ENCODE peak calls at places on chromosomes 11 and 22, in six cellular contexts. M is omental fat pad, H is tibial nerve, O is AG10803, Q is colonic mucosa, C is type B pancreatic cell. X is an unnamed sample.

GRCh38 chr22:42273855-42274451 is 3.5 kb upstream of the TCF20 start:
- DNase-seq in M (no peak), Q (no peak), H (no peak), O (no peak), C (peak), X (peak)

GRCh38 chr11:115523727-115524399 is 19.6 kb upstream of the CADM1 start:
- DNase-seq in M (no peak), H (no peak), C (no peak), O (no peak), Q (no peak), X (no peak)

GRCh38 chr11:86396403-86396802 is 21.7 kb downstream of the CCDC81 start:
- DNase-seq in C (no peak), O (peak), H (no peak), Q (no peak), M (no peak), X (no peak)

GRCh38 chr11:19979519-19979845 is 180.8 kb downstream of the DBX1 start:
- DNase-seq in H (no peak), Q (no peak), M (no peak), O (no peak), C (no peak), X (no peak)

GRCh38 chr11:8249482-8249881 is 14.2 kb downstream of the LMO1 start:
- DNase-seq in M (no peak), O (no peak), C (no peak), H (no peak), Q (no peak), X (peak)

GRCh38 chr11:94787798-94788197 is 19.6 kb downstream of the AMOTL1 start:
- DNase-seq in H (no peak), M (no peak), C (no peak), Q (no peak), O (no peak), X (no peak)

GRCh38 chr11:78344676-78345075 is 72.9 kb downstream of the GAB2 start:
- DNase-seq in Q (no peak), M (no peak), C (no peak), H (no peak), O (no peak), X (no peak)

GRCh38 chr11:69209038-69209350 is 53.3 kb downstream of the SMIM38 start:
- DNase-seq in O (no peak), M (no peak), H (no peak), Q (no peak), C (no peak), X (no peak)

GRCh38 chr22:17120711-17121234 is 387 bp downstream of the TMEM121B start:
- DNase-seq in Q (no peak), O (no peak), H (no peak), C (no peak), M (no peak), X (no peak)

GRCh38 chr11:103055174-103055890 is 36.6 kb downstream of the DCUN1D5 start:
- DNase-seq in O (peak), Q (no peak), M (no peak), H (no peak), C (no peak), X (no peak)

GRCh38 chr11:72773291-72773690 is 20.6 kb downstream of the STARD10 start:
- DNase-seq in Q (no peak), O (peak), C (no peak), H (no peak), M (no peak), X (peak)

GRCh38 chr11:34308821-34309585 is 48.8 kb downstream of the ABTB2 start:
- DNase-seq in O (peak), Q (no peak), H (peak), M (no peak), C (no peak), X (no peak)

GRCh38 chr22:44396727-44397722 is 84.3 kb upstream of the SHISAL1 start:
- DNase-seq in M (peak), Q (no peak), O (no peak), C (peak), H (no peak), X (peak)

GRCh38 chr11:65574963-65575567 is 788 bp upstream of the EHBP1L1 start:
- DNase-seq in H (no peak), Q (peak), C (no peak), M (no peak), O (no peak), X (no peak)

GRCh38 chr11:17391493-17392355 is 3.3 kb upstream of the KCNJ11 start:
- DNase-seq in M (no peak), C (no peak), O (no peak), H (no peak), Q (no peak), X (no peak)

GRCh38 chr11:28107331-28107725 is 628 bp downstream of the KIF18A start:
- DNase-seq in O (peak), Q (no peak), C (no peak), M (no peak), H (no peak), X (no peak)

GRCh38 chr11:72787262-72788104 is 6.4 kb downstream of the STARD10 start:
- DNase-seq in H (no peak), M (no peak), Q (peak), O (no peak), C (no peak), X (no peak)

GRCh38 chr11:27977031-27977430 is 130.9 kb downstream of the KIF18A start:
- DNase-seq in M (no peak), O (peak), Q (no peak), H (no peak), C (no peak), X (no peak)

GRCh38 chr11:75403983-75404658 is 4.8 kb downstream of the RPS3 start:
- DNase-seq in C (no peak), H (no peak), O (no peak), M (no peak), Q (no peak), X (no peak)

GRCh38 chr11:66070604-66071325 is 693 bp downstream of the PACS1 start:
- DNase-seq in Q (peak), H (peak), M (peak), C (no peak), O (peak), X (no peak)

GRCh38 chr11:130162733-130163132 is 3.2 kb downstream of the ST14 start:
- DNase-seq in C (no peak), Q (peak), H (no peak), M (no peak), O (peak), X (no peak)

GRCh38 chr11:9205596-9205995 is 59.6 kb downstream of the DENND5A start:
- DNase-seq in H (no peak), O (no peak), M (no peak), C (no peak), Q (no peak), X (no peak)

GRCh38 chr11:3058753-3059664 is 1.8 kb upstream of the CARS1 start:
- DNase-seq in H (no peak), C (no peak), Q (no peak), M (no peak), O (peak), X (peak)

GRCh38 chr11:87219266-87219665 is 181.5 kb downstream of the TMEM135 start:
- DNase-seq in C (no peak), H (no peak), Q (no peak), O (no peak), M (no peak), X (no peak)

GRCh38 chr22:36541831-36542391 is 12.9 kb upstream of the EIF3D start:
- DNase-seq in M (no peak), Q (no peak), H (no peak), C (no peak), O (peak), X (peak)

GRCh38 chr11:35980646-35981402 is 37.0 kb downstream of the LDLRAD3 start:
- DNase-seq in O (no peak), C (no peak), M (no peak), Q (no peak), H (no peak), X (no peak)

GRCh38 chr11:104657083-104657482 is 241.2 kb downstream of the CASP12 start:
- DNase-seq in M (no peak), H (no peak), O (no peak), Q (no peak), C (no peak), X (no peak)

GRCh38 chr11:108221981-108222685 is at the start of gene NPAT:
- DNase-seq in M (no peak), Q (peak), C (no peak), O (no peak), H (no peak), X (no peak)

GRCh38 chr22:46369716-46370583 is 34.4 kb downstream of the TRMU start:
- DNase-seq in Q (no peak), M (no peak), C (no peak), H (no peak), O (no peak), X (peak)

GRCh38 chr22:31177420-31178162 is 17.6 kb downstream of the RNF185 start:
- DNase-seq in C (no peak), Q (no peak), O (peak), M (no peak), H (no peak), X (no peak)

GRCh38 chr11:113549611-113550061 is 74.4 kb upstream of the DRD2 start:
- DNase-seq in C (no peak), O (peak), Q (no peak), H (no peak), M (no peak), X (no peak)

GRCh38 chr11:34161812-34162506 is 56.5 kb downstream of the NAT10 start:
- DNase-seq in H (no peak), Q (no peak), O (no peak), C (no peak), M (no peak), X (no peak)

GRCh38 chr11:77401486-77402217 is 72.2 kb downstream of the PAK1 start:
- DNase-seq in H (no peak), M (no peak), C (no peak), Q (no peak), O (no peak), X (no peak)

GRCh38 chr11:12517306-12517705 is 139.9 kb downstream of the PARVA start:
- DNase-seq in H (no peak), Q (no peak), O (no peak), C (no peak), M (no peak), X (no peak)

GRCh38 chr11:34053161-34053686 is 1.7 kb downstream of the CAPRIN1 start:
- DNase-seq in M (peak), O (peak), H (peak), Q (peak), C (peak), X (peak)

GRCh38 chr11:113103932-113104331 is 142.7 kb downstream of the NCAM1 start:
- DNase-seq in O (no peak), H (no peak), M (no peak), Q (no peak), C (no peak), X (no peak)

GRCh38 chr22:22195265-22196017 is 49.1 kb upstream of the VPREB1 start:
- DNase-seq in C (no peak), H (peak), M (peak), O (peak), Q (peak), X (no peak)

GRCh38 chr11:122309262-122309925 is 193.4 kb upstream of the BLID start:
- DNase-seq in C (no peak), Q (no peak), O (no peak), M (no peak), H (no peak), X (no peak)

GRCh38 chr22:45208993-45209838 is 31.5 kb downstream of the KIAA0930 start:
- DNase-seq in C (no peak), O (peak), M (no peak), Q (no peak), H (no peak), X (peak)

DNA sequence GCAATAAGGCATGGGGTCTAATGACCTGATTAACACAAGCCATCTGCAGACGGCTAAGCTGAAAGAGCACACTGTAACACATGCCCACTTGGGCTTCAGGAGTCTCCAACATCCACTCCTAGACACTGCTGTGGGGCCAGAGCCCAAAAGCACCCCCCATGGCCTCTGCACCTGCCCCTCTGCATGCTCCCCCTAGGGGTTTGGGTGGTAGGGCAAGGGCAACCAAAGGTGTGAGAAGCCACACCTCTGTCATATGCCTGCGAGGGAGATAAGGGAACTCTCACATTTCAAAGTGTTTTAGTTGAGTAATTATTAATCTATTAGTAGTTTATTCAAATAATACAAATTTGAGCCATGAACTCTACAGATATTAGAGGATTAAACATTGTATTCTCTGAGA is 30.8 kb downstream of the CTSC start:
- DNase-seq in C (no peak), O (no peak), M (no peak), Q (no peak), H (no peak), X (no peak)
- TF ChIP-seq CTCF in C (no peak), O (no peak), M (no peak), Q (no peak), H (no peak), X (no peak)

GRCh38 chr11:120210651-120211521 is at the start of gene OAF:
- DNase-seq in Q (peak), O (peak), M (no peak), C (peak), H (peak), X (no peak)
- TF ChIP-seq CTCF in Q (no peak), O (peak), M (no peak), C (peak), H (peak), X (peak)

DNA sequence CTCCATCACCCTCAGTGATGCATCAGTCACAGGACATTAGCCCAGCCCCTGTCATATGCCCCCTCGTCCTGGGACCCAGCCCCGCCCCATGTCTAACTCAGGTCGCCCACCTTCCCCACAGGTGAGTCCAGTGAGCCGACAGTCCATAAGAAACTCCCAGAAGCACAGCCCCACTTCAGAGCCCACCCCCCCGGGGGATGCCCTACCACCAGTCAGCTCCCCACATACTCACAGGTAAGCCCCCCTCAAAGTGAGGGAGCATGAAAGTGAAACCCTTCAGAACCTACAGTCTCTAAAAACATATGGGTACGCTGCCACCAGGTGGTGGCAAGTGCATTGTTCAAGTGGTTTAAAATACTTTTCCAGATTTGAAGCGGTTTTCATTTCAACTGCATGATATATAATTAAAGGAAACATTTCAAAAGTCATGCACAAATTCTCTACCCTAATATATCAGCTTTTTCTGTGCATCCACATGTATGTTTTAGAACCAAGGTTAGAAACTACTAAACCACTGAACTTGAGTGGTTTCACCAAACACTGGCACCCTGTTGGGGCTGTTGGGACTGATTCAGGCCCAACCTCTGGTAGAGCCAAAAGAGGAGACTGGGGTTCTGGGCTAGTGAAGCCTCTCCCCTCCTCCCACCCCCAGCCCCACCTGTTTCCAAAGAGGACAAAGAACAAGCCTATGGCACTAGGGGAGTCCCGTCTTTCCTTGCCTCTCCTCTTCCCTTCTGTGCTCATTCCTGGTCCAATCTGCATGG is 17.3 kb downstream of the EPS8L2 start:
- DNase-seq in H (peak), Q (peak), C (no peak), M (no peak), O (peak), X (no peak)
- TF ChIP-seq CTCF in H (peak), Q (peak), C (peak), M (no peak), O (peak), X (peak)

DNA sequence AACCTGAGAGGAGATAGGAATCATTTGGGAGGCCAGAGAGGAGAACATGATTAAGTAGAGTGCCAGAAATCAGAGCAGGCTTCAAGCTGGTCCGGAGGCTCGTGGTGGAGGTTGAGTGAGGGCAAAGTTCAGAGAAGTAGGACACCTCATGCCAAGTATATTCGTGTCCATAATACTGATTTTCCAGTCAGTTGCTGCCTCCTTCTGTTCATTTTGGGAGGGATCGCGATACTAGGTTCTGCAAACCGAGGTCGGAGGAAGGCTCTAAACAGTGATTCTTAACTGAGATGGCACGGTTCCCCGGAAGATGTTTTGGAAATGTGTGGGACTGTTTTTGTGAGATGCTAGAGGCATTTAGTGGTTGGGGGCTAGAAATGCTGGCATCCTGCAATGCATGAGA is 13.6 kb upstream of the CD3E start:
- DNase-seq in M (no peak), H (peak), C (no peak), Q (peak), O (no peak), X (no peak)
- TF ChIP-seq CTCF in M (no peak), H (peak), C (peak), Q (peak), O (peak), X (peak)

GRCh38 chr11:124627546-124627945 is 4.9 kb downstream of the TBRG1 start:
- DNase-seq in H (no peak), O (no peak), C (no peak), M (no peak), Q (no peak), X (no peak)

GRCh38 chr11:124629961-124630360 is 7.3 kb downstream of the TBRG1 start:
- DNase-seq in Q (no peak), O (no peak), C (no peak), H (no peak), M (no peak), X (no peak)

GRCh38 chr11:124638500-124638899 is 15.8 kb downstream of the TBRG1 start:
- DNase-seq in Q (no peak), O (no peak), M (no peak), H (no peak), C (no peak), X (no peak)

GRCh38 chr11:124633355-124633754 is 10.7 kb downstream of the TBRG1 start:
- DNase-seq in Q (no peak), M (no peak), C (no peak), O (no peak), H (no peak), X (no peak)
- TF ChIP-seq CTCF in Q (no peak), M (no peak), C (peak), O (peak), H (no peak), X (peak)

GRCh38 chr11:26330255-26330654 is 1.7 kb upstream of the ANO3 start:
- DNase-seq in H (no peak), M (no peak), O (no peak), Q (no peak), C (no peak), X (no peak)

GRCh38 chr11:26332572-26332915 is 614 bp downstream of the ANO3 start:
- DNase-seq in C (no peak), H (no peak), Q (no peak), O (no peak), M (no peak), X (no peak)

GRCh38 chr11:26333906-26334305 is 2.0 kb downstream of the ANO3 start:
- DNase-seq in M (no peak), C (no peak), H (no peak), O (no peak), Q (no peak), X (no peak)

GRCh38 chr11:26335903-26336302 is 4.0 kb downstream of the ANO3 start:
- DNase-seq in H (no peak), Q (no peak), M (no peak), O (no peak), C (no peak), X (no peak)

GRCh38 chr11:26331911-26332571 is at the start of gene ANO3:
- DNase-seq in O (peak), Q (peak), M (no peak), C (peak), H (peak), X (peak)
- TF ChIP-seq CTCF in O (peak), Q (peak), M (no peak), C (peak), H (peak), X (peak)

DNA sequence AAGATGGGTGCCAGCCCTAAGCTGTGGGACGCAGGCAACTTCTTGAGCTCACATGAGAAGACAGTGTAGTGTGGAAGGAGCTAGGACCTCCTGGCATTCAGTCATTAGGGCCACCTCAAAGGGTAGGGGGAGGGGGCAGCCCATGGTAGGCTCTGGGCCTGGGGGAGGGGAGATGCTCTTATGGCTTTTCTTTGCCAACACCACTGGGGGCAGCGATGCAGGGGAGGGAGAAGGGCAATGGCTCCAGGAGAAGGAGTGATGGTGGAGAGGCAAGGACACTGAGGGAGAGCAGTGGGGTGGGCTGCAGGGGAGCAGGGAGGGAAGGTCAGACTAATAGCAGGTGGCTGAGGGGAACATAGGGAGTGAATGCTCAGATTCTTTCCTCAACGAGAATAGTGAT is 63.3 kb upstream of the SUSD2 start:
- DNase-seq in M (no peak), O (no peak), Q (no peak), C (no peak), H (no peak), X (no peak)
- TF ChIP-seq CTCF in M (no peak), O (peak), Q (no peak), C (no peak), H (no peak), X (no peak)

GRCh38 chr11:16252373-16252772 is 104.0 kb downstream of the SOX6 start:
- DNase-seq in Q (no peak), H (no peak), O (peak), C (no peak), M (no peak), X (no peak)
- TF ChIP-seq CTCF in Q (no peak), H (no peak), O (peak), C (peak), M (no peak), X (peak)

DNA sequence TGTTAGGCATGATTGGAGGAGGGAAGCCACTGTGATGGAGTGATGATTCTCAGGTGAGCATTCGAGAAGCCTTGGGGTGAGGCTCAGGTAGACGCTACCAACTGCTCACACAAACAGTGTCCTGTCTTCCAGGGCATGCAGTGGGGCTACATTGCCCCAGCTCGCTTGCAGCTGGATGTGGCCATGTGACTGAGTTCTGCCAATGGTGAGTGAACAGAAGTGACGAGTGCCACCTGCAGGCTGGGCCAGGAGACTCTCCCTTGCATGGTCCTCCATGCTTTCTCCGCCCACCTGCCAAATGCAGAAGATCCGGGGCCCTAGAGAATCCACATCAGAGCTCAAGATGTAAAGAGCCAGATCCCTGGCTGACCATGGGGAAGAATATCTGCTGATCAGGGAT is 195.9 kb downstream of the BCR start:
- DNase-seq in Q (peak), H (no peak), O (no peak), C (no peak), M (no peak), X (no peak)
- TF ChIP-seq CTCF in Q (peak), H (no peak), O (peak), C (no peak), M (no peak), X (peak)